ENCODE peak calls at places on chromosomes 13 and 19, in eight cellular contexts. W is IMR-90, Y is choroid plexus epithelial cell, G is GM23338, T is GM10248, J is lower leg skin, U is HFFc6, P is nephron progenitor cell. X is an unnamed sample.

GRCh38 chr13:99726261-99726894 is 225.1 kb downstream of the TM9SF2 start:
- DNase-seq in J (no peak), T (no peak), U (no peak), P (no peak), Y (no peak), G (peak), W (no peak), X (no peak)

GRCh38 chr19:48135411-48135810 is 24.8 kb upstream of the PLA2G4C start:
- DNase-seq in J (no peak), Y (no peak), W (no peak), T (no peak), P (no peak), G (peak), U (no peak), X (no peak)

GRCh38 chr19:38303517-38304351 is at the start of gene C19orf33:
- DNase-seq in J (peak), Y (no peak), P (no peak), G (peak), U (no peak), W (no peak), T (no peak), X (no peak)

GRCh38 chr19:6752257-6753177 is 13.0 kb downstream of the TRIP10 start:
- DNase-seq in T (no peak), P (peak), Y (no peak), J (peak), W (no peak), G (peak), U (no peak), X (no peak)

GRCh38 chr13:97241761-97242160 is 19.6 kb downstream of the MBNL2 start:
- DNase-seq in Y (no peak), J (no peak), T (no peak), U (no peak), G (no peak), P (no peak), W (no peak), X (no peak)

GRCh38 chr19:3368848-3369336 is 2.5 kb downstream of the NFIC start:
- DNase-seq in P (no peak), G (no peak), J (no peak), U (peak), W (peak), Y (peak), T (no peak), X (no peak)

GRCh38 chr19:42407816-42408175 is 17.7 kb upstream of the CNFN start:
- DNase-seq in U (no peak), G (no peak), W (no peak), T (no peak), P (no peak), J (no peak), Y (no peak), X (no peak)

GRCh38 chr13:35472308-35473008 is 4.0 kb downstream of the MAB21L1 start:
- DNase-seq in Y (no peak), G (peak), P (no peak), T (no peak), W (no peak), J (no peak), U (no peak), X (no peak)

GRCh38 chr19:9741476-9742171 is 26.9 kb downstream of the ZNF846 start:
- DNase-seq in W (peak), T (no peak), G (no peak), Y (no peak), P (no peak), J (no peak), U (no peak), X (no peak)

GRCh38 chr13:38582133-38582532 is 104.7 kb upstream of the FREM2 start:
- DNase-seq in U (peak), G (peak), Y (peak), P (peak), J (no peak), W (peak), T (peak), X (peak)

GRCh38 chr19:4575978-4576933 is 16.8 kb upstream of the SEMA6B start:
- DNase-seq in P (peak), G (peak), Y (peak), U (peak), W (peak), T (peak), J (peak), X (peak)

GRCh38 chr19:8526345-8527062 is 12.5 kb upstream of the ZNF414 start:
- DNase-seq in J (peak), U (peak), P (peak), Y (peak), G (peak), T (peak), W (peak), X (peak)

GRCh38 chr19:8530061-8530679 is 16.2 kb upstream of the ZNF414 start:
- DNase-seq in P (no peak), J (no peak), W (no peak), Y (no peak), G (peak), T (no peak), U (no peak), X (no peak)

GRCh38 chr19:8529369-8530006 is 15.5 kb upstream of the ZNF414 start:
- DNase-seq in Y (no peak), J (no peak), U (no peak), W (no peak), P (no peak), T (no peak), G (no peak), X (no peak)

GRCh38 chr19:8528500-8528899 is 14.5 kb upstream of the ZNF414 start:
- DNase-seq in J (no peak), P (no peak), G (no peak), Y (peak), W (no peak), T (no peak), U (no peak), X (no peak)

DNA sequence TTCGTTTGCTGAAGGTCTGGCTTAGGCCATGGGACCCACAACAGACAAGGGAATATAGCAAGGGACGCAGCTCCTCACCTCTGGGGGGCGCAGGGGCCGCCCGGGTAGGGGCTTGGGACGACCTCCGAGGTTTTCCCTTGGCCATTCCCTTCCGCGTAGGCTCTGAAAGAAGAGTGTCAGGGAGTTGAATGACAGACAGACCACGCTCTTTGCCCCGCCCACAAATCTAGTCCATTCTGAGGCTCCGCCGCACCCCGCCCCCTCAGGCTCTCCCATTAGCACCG is 11.4 kb upstream of the ZNF414 start:
- DNase-seq in J (no peak), W (no peak), U (no peak), T (no peak), Y (no peak), P (no peak), G (no peak), X (no peak)
- TF ChIP-seq CTCF in J (no peak), W (peak), U (peak), T (no peak), Y (peak), P (peak), G (peak), X (peak)

GRCh38 chr13:110107568-110108347 is 199.2 kb downstream of the COL4A1 start:
- DNase-seq in P (no peak), J (no peak), T (no peak), Y (peak), W (no peak), U (no peak), G (peak), X (no peak)

GRCh38 chr13:110108348-110109139 is 198.4 kb downstream of the COL4A1 start:
- DNase-seq in T (no peak), U (peak), Y (peak), W (peak), P (peak), J (no peak), G (peak), X (peak)

GRCh38 chr13:110109910-110110309 is 197.0 kb downstream of the COL4A1 start:
- DNase-seq in Y (peak), J (peak), T (no peak), W (peak), P (no peak), U (peak), G (no peak), X (no peak)

GRCh38 chr13:110110783-110111182 is 196.2 kb downstream of the COL4A1 start:
- DNase-seq in P (no peak), J (peak), W (no peak), G (no peak), T (no peak), Y (no peak), U (no peak), X (no peak)

DNA sequence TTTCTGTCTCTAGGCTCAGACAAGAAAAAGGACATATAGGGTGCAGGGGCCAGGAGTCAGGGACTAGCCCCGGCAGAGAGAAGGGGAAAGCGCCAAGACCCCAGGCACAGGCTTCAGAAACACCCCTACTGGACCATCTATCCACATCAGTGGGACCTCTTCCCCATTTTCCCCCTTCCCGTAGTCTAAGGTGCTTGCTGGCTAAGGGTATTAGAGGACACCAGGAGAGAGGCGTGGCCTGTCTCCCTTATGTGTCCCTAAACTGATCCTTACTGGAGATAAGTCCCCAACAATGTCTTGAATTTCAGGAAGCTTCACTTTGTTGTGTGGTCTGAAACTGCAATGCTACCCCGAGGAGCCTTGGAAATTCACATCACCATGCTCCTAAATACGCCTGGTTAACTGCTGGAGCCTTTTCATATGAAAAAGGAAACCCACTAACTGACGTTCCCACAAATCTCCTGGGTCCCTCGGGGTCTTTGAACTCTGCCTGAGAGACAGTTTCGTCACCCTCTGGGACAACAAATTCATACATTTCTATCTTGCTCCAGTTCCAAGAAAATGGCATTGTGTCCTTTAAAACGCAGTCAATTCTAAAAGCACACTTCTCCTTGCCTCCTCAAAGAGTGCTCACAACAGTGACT is 197.7 kb downstream of the COL4A1 start:
- DNase-seq in T (no peak), P (no peak), U (no peak), J (no peak), G (no peak), Y (no peak), W (no peak), X (no peak)
- TF ChIP-seq CTCF in T (no peak), P (no peak), U (peak), J (no peak), G (no peak), Y (no peak), W (no peak), X (no peak)

GRCh38 chr13:77373541-77373940 is 46.6 kb upstream of the MYCBP2 start:
- DNase-seq in G (no peak), W (no peak), Y (no peak), J (no peak), P (no peak), U (no peak), T (no peak), X (no peak)
- TF ChIP-seq CTCF in G (no peak), W (no peak), Y (no peak), J (no peak), P (no peak), U (no peak), T (no peak), X (no peak)

GRCh38 chr13:95698047-95698749 is 21.3 kb downstream of the DNAJC3 start:
- DNase-seq in P (no peak), W (peak), J (no peak), Y (peak), T (no peak), U (no peak), G (peak), X (no peak)
- TF ChIP-seq CTCF in P (peak), W (peak), J (no peak), Y (peak), T (no peak), U (peak), G (peak), X (peak)

GRCh38 chr13:110047511-110047910 is 259.4 kb downstream of the COL4A1 start:
- DNase-seq in J (no peak), P (no peak), Y (peak), W (peak), G (no peak), U (no peak), T (no peak), X (no peak)
- TF ChIP-seq CTCF in J (no peak), P (no peak), Y (no peak), W (no peak), G (no peak), U (no peak), T (no peak), X (no peak)

X was measured in neural crest cell.